ENCODE peak calls at places on chromosomes 5 and 9, in four cellular contexts. One of them, this sample, is unnamed.

GRCh38 chr5:146706321-146706972 is 172.1 kb downstream of the PPP2R2B start:
- DNase-seq in hepatocyte: no peak
- DNase-seq in GM23338: peak; percentile 61
- DNase-seq in PC-3: no peak
- DNase-seq in this sample: no peak

GRCh38 chr5:33408816-33409215 is 31.9 kb upstream of the TARS1 start:
- DNase-seq in hepatocyte: no peak
- DNase-seq in GM23338: no peak
- DNase-seq in PC-3: no peak
- DNase-seq in this sample: peak; percentile 40

GRCh38 chr5:93076566-93076965 is 504.5 kb downstream of the NR2F1-AS1 start:
- DNase-seq in PC-3: no peak
- DNase-seq in GM23338: no peak
- DNase-seq in hepatocyte: no peak
- DNase-seq in this sample: no peak

GRCh38 chr5:157934600-157934999 is 75.7 kb upstream of the CLINT1 start:
- DNase-seq in PC-3: no peak
- DNase-seq in GM23338: no peak
- DNase-seq in hepatocyte: no peak
- DNase-seq in this sample: no peak

GRCh38 chr5:132090107-132090506 is 16.5 kb downstream of the CSF2 start:
- DNase-seq in PC-3: peak; percentile 89
- DNase-seq in GM23338: no peak
- DNase-seq in hepatocyte: no peak
- DNase-seq in this sample: peak; percentile 83

GRCh38 chr5:6158974-6159863 is 219.1 kb downstream of the MED10 start:
- DNase-seq in GM23338: no peak
- DNase-seq in PC-3: peak; percentile 100
- DNase-seq in hepatocyte: peak; percentile 23
- DNase-seq in this sample: peak; percentile 96

GRCh38 chr5:78778538-78778937 is 130.0 kb upstream of the LHFPL2 start:
- DNase-seq in PC-3: peak; percentile 17
- DNase-seq in GM23338: no peak
- DNase-seq in hepatocyte: no peak
- DNase-seq in this sample: peak; percentile 64

GRCh38 chr5:103617090-103617489 is 54.5 kb upstream of the NUDT12 start:
- DNase-seq in hepatocyte: no peak
- DNase-seq in PC-3: no peak
- DNase-seq in GM23338: no peak
- DNase-seq in this sample: no peak

GRCh38 chr9:73824671-73825070 is 672.5 kb upstream of the RORB start:
- DNase-seq in PC-3: no peak
- DNase-seq in GM23338: peak; percentile 68
- DNase-seq in hepatocyte: no peak
- DNase-seq in this sample: no peak

GRCh38 chr5:14528115-14528514 is 53.5 kb upstream of the OTULINL start:
- DNase-seq in hepatocyte: no peak
- DNase-seq in GM23338: no peak
- DNase-seq in PC-3: no peak
- DNase-seq in this sample: no peak

GRCh38 chr5:79759848-79760247 is 70.2 kb downstream of the CMYA5 start:
- DNase-seq in PC-3: no peak
- DNase-seq in hepatocyte: no peak
- DNase-seq in GM23338: no peak
- DNase-seq in this sample: no peak

GRCh38 chr9:129110740-129111142 is at the start of gene CRAT:
- DNase-seq in hepatocyte: peak; percentile 98
- DNase-seq in GM23338: peak; percentile 95
- DNase-seq in PC-3: peak; percentile 78
- DNase-seq in this sample: peak; percentile 96

GRCh38 chr9:129109504-129109903 is 1.1 kb downstream of the CRAT start:
- DNase-seq in GM23338: peak; percentile 58
- DNase-seq in hepatocyte: peak; percentile 37
- DNase-seq in PC-3: peak; percentile 21
- DNase-seq in this sample: peak; percentile 84

GRCh38 chr9:129111143-129111761 is at the start of gene PTPA:
- DNase-seq in PC-3: peak; percentile 85
- DNase-seq in GM23338: peak; percentile 90
- DNase-seq in hepatocyte: peak; percentile 98
- DNase-seq in this sample: peak; percentile 96

GRCh38 chr9:129108805-129109370 is 1.7 kb downstream of the CRAT start:
- DNase-seq in GM23338: no peak
- DNase-seq in hepatocyte: no peak
- DNase-seq in PC-3: peak; percentile 32
- DNase-seq in this sample: no peak

GRCh38 chr9:129109952-129110739 is 447 bp downstream of the CRAT start:
- DNase-seq in hepatocyte: peak; percentile 49
- DNase-seq in GM23338: peak; percentile 49
- DNase-seq in PC-3: no peak
- DNase-seq in this sample: peak; percentile 78
- TF ChIP-seq EZH2 in hepatocyte: no peak
- TF ChIP-seq EZH2 in GM23338: no peak
- TF ChIP-seq EZH2 in PC-3: no peak
- TF ChIP-seq EZH2 in this sample: no peak

DNA sequence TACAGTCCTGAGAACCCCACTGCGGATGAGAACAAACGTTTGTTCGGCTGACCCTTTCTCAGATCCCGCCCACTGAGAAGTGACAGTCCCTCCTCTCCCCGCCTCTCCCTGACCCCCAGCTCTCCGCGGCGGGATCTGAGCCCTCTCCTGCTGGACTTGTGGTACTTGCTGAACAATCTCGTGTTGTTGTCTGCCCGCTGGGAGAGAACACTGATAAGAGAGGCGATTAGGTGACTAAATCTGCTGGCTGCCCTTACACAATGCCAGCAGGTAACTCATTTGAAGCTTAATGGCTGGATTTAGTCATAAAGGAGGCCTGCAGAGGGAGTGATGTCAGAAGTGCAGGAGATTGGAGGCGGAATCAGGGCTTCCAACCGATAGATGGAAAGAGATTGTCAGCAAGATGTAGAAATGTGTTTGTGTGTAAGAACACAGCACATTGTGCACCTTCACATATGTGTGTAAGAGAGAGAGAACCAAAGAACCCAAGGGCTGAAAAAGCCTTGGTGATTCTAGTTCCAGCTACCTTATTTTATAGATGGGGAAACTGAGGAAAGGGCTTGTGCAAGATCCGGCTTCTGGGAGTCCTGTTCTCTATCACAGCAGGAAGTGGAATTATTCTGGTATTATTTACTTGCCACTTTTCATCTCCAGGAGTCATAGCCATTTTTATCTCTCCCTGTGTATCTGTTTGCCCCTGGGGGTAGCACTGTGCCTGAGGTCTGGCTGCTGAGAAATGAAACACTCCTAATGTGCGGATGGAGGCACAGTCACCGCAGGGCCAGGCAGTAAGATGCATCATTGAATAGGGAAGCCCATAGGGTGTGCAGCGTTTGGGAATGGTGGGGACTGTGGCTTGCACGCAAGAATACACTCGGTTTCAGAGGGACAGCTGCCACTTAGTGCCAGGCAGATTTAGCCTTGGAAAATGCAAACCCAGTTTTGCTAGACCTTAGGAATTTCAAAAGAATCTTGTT is 203.7 kb upstream of the MSX2 start:
- DNase-seq in PC-3: no peak
- DNase-seq in hepatocyte: peak; percentile 86
- DNase-seq in GM23338: peak; percentile 62
- DNase-seq in this sample: no peak
- TF ChIP-seq EZH2phosphoT487 in PC-3: no peak
- TF ChIP-seq EZH2phosphoT487 in hepatocyte: no peak
- TF ChIP-seq EZH2phosphoT487 in GM23338: no peak
- TF ChIP-seq EZH2phosphoT487 in this sample: no peak

DNA sequence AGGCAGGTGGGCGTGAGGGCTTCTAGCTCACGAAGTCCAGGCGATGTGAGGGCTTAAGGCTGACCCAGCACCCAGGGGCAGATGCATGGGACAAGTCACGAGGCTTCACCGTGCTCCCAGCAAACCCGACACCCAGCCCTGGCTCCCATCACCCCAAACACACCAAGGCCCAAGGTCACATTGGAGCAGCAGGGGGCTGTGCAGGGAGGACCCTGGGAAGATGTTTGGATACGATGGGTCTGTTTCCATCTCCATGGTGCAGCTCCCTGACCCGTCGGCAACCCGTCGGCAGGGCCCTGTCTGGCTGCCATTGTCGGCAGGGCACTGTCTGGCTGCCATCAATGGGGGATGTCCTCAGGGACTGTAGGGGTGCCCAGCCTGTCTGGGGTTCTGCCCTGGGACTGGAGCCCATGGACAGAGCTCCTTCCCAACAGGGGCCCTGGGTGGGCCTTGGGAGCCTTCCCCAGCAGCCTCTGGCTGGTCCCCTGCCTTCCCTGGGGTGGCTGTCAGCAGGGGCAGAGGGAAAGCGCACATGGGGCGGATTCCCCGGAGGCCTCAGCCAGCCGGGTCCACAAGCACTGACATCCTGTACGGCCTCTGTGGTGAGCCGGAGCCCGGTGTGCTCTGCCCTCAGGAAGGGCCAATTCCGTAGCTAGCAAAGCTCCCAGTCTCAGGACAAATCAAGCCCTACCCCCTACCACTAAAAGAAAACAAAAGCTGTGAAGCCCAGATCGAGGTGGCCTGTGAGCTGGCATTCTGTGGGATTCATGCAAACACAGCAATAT is 47.1 kb downstream of the NACC2 start:
- DNase-seq in PC-3: no peak
- DNase-seq in hepatocyte: no peak
- DNase-seq in GM23338: no peak
- DNase-seq in this sample: no peak
- H3K79me2 ChIP-seq in PC-3: peaks cover 9% of the 10 kb centered on the region
- H3K79me2 ChIP-seq in hepatocyte: peaks cover 50% of the 10 kb centered on the region
- H3K79me2 ChIP-seq in GM23338: no peaks in the 10 kb centered on the region
- H3K79me2 ChIP-seq in this sample: peaks cover 65% of the 10 kb centered on the region

DNA sequence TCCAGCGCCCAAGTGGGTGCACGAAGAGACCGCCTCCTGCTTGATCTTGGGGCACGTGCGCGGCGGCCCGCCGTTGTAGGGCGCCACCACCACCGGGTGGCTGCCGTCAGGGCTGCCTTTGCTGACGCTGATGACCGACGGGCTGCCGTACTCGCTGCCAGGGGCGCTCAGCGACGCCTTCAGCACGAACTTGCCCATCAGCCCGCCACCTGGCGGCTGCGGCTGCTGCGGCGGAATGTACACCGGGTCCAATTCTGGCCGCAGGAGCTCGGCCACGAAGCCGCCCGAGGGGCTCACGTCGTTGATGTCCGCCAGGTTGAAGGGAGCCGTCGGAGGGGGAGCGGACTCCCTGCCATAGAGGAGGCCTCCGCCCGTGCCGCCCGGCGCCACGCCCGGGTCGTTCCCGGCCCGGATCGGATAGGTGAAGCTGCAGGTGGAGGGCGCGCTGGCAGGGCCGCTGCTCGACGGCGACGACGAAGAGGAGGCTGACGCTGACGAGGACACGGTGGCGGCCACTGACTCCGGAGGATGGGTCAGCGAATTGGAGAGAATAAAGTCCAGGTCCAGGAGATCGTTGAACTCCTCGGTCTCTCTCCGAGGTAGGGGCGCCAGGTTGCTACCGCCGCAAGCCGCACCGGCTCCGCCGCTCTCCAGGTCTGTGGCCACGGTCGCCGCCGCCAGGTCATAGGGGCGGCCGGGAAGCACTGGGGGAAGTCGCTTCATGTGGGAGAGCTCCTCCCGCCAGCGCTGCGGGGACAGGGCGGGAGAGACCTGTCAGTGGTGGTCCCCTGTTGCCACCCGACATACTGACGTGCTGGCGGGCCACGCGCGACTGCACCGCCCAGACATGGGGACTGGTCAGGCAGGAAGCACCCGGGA is 1.8 kb downstream of the KLF4 start:
- DNase-seq in GM23338: peak; percentile 87
- DNase-seq in PC-3: peak; percentile 79
- DNase-seq in hepatocyte: peak; percentile 85
- DNase-seq in this sample: peak; percentile 82
- TF ChIP-seq EZH2 in GM23338: peak; percentile 27
- TF ChIP-seq EZH2 in PC-3: no peak
- TF ChIP-seq EZH2 in hepatocyte: peak; percentile 20
- TF ChIP-seq EZH2 in this sample: no peak

GRCh38 chr5:1436681-1437080 is 8.6 kb downstream of the SLC6A3 start:
- DNase-seq in hepatocyte: no peak
- DNase-seq in GM23338: no peak
- DNase-seq in PC-3: no peak
- DNase-seq in this sample: no peak

GRCh38 chr5:1437452-1437851 is 7.8 kb downstream of the SLC6A3 start:
- DNase-seq in GM23338: peak; percentile 58
- DNase-seq in hepatocyte: peak; percentile 67
- DNase-seq in PC-3: peak; percentile 35
- DNase-seq in this sample: peak; percentile 61

GRCh38 chr5:1437876-1438559 is 7.2 kb downstream of the SLC6A3 start:
- DNase-seq in PC-3: no peak
- DNase-seq in hepatocyte: no peak
- DNase-seq in GM23338: no peak
- DNase-seq in this sample: no peak

GRCh38 chr5:1435369-1435768 is 9.9 kb downstream of the SLC6A3 start:
- DNase-seq in hepatocyte: no peak
- DNase-seq in PC-3: no peak
- DNase-seq in GM23338: no peak
- DNase-seq in this sample: no peak

DNA sequence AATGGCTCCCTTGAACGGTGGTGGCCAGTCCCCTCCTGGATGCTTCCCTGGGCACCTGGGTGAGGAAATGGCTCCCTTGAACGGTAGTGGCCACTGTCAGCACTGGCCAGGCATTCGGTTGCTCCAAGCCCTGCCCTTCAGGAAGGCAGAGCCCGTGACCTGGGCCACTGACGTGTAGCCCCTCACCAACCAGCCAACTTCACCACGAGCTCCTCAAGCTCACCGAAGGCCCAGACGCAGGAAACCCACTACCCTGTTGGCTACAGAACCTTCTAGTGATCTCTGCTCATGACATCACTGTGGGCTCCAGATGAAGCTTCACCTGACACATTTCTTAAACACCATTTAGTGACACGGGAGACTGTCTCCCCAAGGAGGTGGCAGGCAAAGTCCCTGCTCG is 9.2 kb downstream of the SLC6A3 start:
- DNase-seq in PC-3: no peak
- DNase-seq in hepatocyte: no peak
- DNase-seq in GM23338: no peak
- DNase-seq in this sample: no peak
- TF ChIP-seq EZH2phosphoT487 in PC-3: no peak
- TF ChIP-seq EZH2phosphoT487 in hepatocyte: no peak
- TF ChIP-seq EZH2phosphoT487 in GM23338: no peak
- TF ChIP-seq EZH2phosphoT487 in this sample: no peak